ENCODE peak calls at places on chromosomes 2 and 18, in four cellular contexts. H, J, R and B are unnamed samples.
A peak's percentile ranks its signal among the peaks of the same experiment; 100 is the strongest.

GRCh38 chr2:191204443-191204842 is 40.8 kb upstream of the MYO1B start:
- DNase-seq in R (no peak), H (no peak), J (no peak), B (no peak)

GRCh38 chr2:80238692-80239469 is 65.7 kb downstream of the LRRTM1 start:
- DNase-seq in R (peak; percentile 0), H (no peak), J (peak; percentile 20), B (peak; percentile 46)

GRCh38 chr2:26245231-26245732 is 543 bp downstream of the HADHB start:
- DNase-seq in H (no peak), R (peak; percentile 82), J (peak; percentile 61), B (peak; percentile 74)

GRCh38 chr2:86700705-86701104 is 19.4 kb upstream of the RMND5A start:
- DNase-seq in R (no peak), H (no peak), J (no peak), B (no peak)

GRCh38 chr2:101793277-101793969 is 95.9 kb downstream of the MAP4K4 start:
- DNase-seq in J (no peak), R (no peak), H (no peak), B (peak; percentile 81)

GRCh38 chr2:136168605-136169210 is 50.8 kb upstream of the CXCR4 start:
- DNase-seq in H (no peak), R (no peak), J (no peak), B (no peak)

GRCh38 chr18:27685071-27685470 is 491.9 kb downstream of the CDH2 start:
- DNase-seq in H (no peak), R (no peak), J (no peak), B (no peak)

GRCh38 chr2:105179469-105180372 is 61.8 kb upstream of the GPR45 start:
- DNase-seq in R (no peak), J (no peak), H (peak; percentile 26), B (peak; percentile 79)

GRCh38 chr2:68059769-68060525 is 2.9 kb downstream of the C1D start:
- DNase-seq in J (no peak), R (no peak), H (no peak), B (no peak)

GRCh38 chr18:25230658-25231326 is 121.2 kb downstream of the ZNF521 start:
- DNase-seq in R (no peak), H (peak; percentile 24), J (no peak), B (peak; percentile 97)

GRCh38 chr2:219362524-219363164 is 25.1 kb downstream of the DNPEP start:
- DNase-seq in J (no peak), H (peak; percentile 77), R (peak; percentile 48), B (peak; percentile 47)

GRCh38 chr2:6945821-6946220 is 28.6 kb downstream of the RNF144A start:
- DNase-seq in R (no peak), J (no peak), H (no peak), B (no peak)

GRCh38 chr2:27441226-27441926 is 805 bp upstream of the KRTCAP3 start:
- DNase-seq in J (no peak), R (no peak), H (no peak), B (no peak)

GRCh38 chr2:40243581-40243980 is 208.3 kb downstream of the SLC8A1 start:
- DNase-seq in J (no peak), R (no peak), H (peak; percentile 83), B (no peak)

GRCh38 chr2:122019729-122020128 is 264.3 kb downstream of the TSN start:
- DNase-seq in H (no peak), R (no peak), J (no peak), B (peak; percentile 61)

GRCh38 chr18:49744395-49744987 is 68.8 kb downstream of the ACAA2 start:
- DNase-seq in R (no peak), J (no peak), H (no peak), B (no peak)

GRCh38 chr2:175883586-175884194 is 118.4 kb downstream of the LNPK start:
- DNase-seq in J (no peak), H (no peak), R (no peak), B (no peak)

GRCh38 chr18:13440277-13441248 is 222.0 kb downstream of the LDLRAD4 start:
- DNase-seq in R (no peak), H (no peak), J (no peak), B (no peak)

GRCh38 chr2:1675633-1676032 is 68.7 kb downstream of the PXDN start:
- DNase-seq in R (no peak), J (no peak), H (no peak), B (peak; percentile 80)

GRCh38 chr2:134398300-134398699 is 144.4 kb downstream of the MGAT5 start:
- DNase-seq in R (no peak), H (no peak), J (no peak), B (no peak)

GRCh38 chr2:48600917-48601316 is 16.7 kb upstream of the GTF2A1L start:
- DNase-seq in H (no peak), J (no peak), R (no peak), B (peak; percentile 6)

GRCh38 chr2:61377046-61377445 is 93.8 kb downstream of the USP34 start:
- DNase-seq in H (no peak), J (no peak), R (no peak), B (no peak)

GRCh38 chr2:185990861-185991525 is 252.4 kb downstream of the FSIP2 start:
- DNase-seq in R (no peak), J (no peak), H (no peak), B (no peak)

GRCh38 chr2:11790228-11790627 is 43.8 kb downstream of the LPIN1 start:
- DNase-seq in J (no peak), H (no peak), R (no peak), B (no peak)

GRCh38 chr2:26861610-26862224 is 13.8 kb downstream of the DPYSL5 start:
- DNase-seq in H (no peak), R (no peak), J (no peak), B (no peak)

GRCh38 chr2:12607971-12608370 is 108.8 kb upstream of the TRIB2 start:
- DNase-seq in J (no peak), H (no peak), R (peak; percentile 56), B (no peak)

GRCh38 chr18:58856881-58857280 is 7.8 kb upstream of the ZNF532 start:
- DNase-seq in R (no peak), J (no peak), H (no peak), B (no peak)

GRCh38 chr2:104897515-104898184 is 43.7 kb downstream of the POU3F3 start:
- DNase-seq in R (no peak), J (no peak), H (no peak), B (no peak)

GRCh38 chr2:64638502-64639120 is 15.1 kb downstream of the SERTAD2 start:
- DNase-seq in R (no peak), J (no peak), H (no peak), B (no peak)